ENCODE peak calls at places on chromosomes 1 and 21, in eight cellular contexts. One of them, this sample, is unnamed.

GRCh38 chr1:27572679-27573426 is 31.1 kb downstream of the AHDC1 start:
- DNase-seq in cardiac muscle cell: no peak
- DNase-seq in uterus: peak; percentile 51
- DNase-seq in CD4-positive, alpha-beta T cell: no peak
- DNase-seq in substantia nigra: no peak
- DNase-seq in esophagus muscularis mucosa: no peak
- DNase-seq in transverse colon: no peak
- DNase-seq in small intestine: no peak
- DNase-seq in this sample: no peak

GRCh38 chr1:162590686-162591085 is 29.2 kb downstream of the UAP1 start:
- DNase-seq in CD4-positive, alpha-beta T cell: no peak
- DNase-seq in esophagus muscularis mucosa: no peak
- DNase-seq in cardiac muscle cell: no peak
- DNase-seq in uterus: no peak
- DNase-seq in transverse colon: no peak
- DNase-seq in small intestine: no peak
- DNase-seq in substantia nigra: no peak
- DNase-seq in this sample: no peak

GRCh38 chr1:228865613-228866320 is 130.5 kb downstream of the RHOU start:
- DNase-seq in transverse colon: no peak
- DNase-seq in substantia nigra: no peak
- DNase-seq in esophagus muscularis mucosa: no peak
- DNase-seq in cardiac muscle cell: no peak
- DNase-seq in small intestine: no peak
- DNase-seq in CD4-positive, alpha-beta T cell: no peak
- DNase-seq in uterus: no peak
- DNase-seq in this sample: no peak

GRCh38 chr1:190104959-190105358 is 372.7 kb downstream of the BRINP3 start:
- DNase-seq in transverse colon: no peak
- DNase-seq in substantia nigra: no peak
- DNase-seq in CD4-positive, alpha-beta T cell: no peak
- DNase-seq in esophagus muscularis mucosa: no peak
- DNase-seq in cardiac muscle cell: no peak
- DNase-seq in uterus: no peak
- DNase-seq in small intestine: no peak
- DNase-seq in this sample: no peak

GRCh38 chr1:234658143-234658542 is 48.2 kb upstream of the IRF2BP2 start:
- DNase-seq in small intestine: peak; percentile 51
- DNase-seq in transverse colon: peak; percentile 18
- DNase-seq in uterus: no peak
- DNase-seq in cardiac muscle cell: peak; percentile 61
- DNase-seq in CD4-positive, alpha-beta T cell: no peak
- DNase-seq in esophagus muscularis mucosa: peak; percentile 74
- DNase-seq in substantia nigra: no peak
- DNase-seq in this sample: no peak

GRCh38 chr1:197423006-197423405 is 155.0 kb downstream of the CRB1 start:
- DNase-seq in transverse colon: no peak
- DNase-seq in esophagus muscularis mucosa: no peak
- DNase-seq in uterus: no peak
- DNase-seq in substantia nigra: no peak
- DNase-seq in cardiac muscle cell: peak; percentile 22
- DNase-seq in small intestine: no peak
- DNase-seq in CD4-positive, alpha-beta T cell: no peak
- DNase-seq in this sample: no peak

GRCh38 chr21:17775431-17776126 is 43.6 kb downstream of the C21orf91 start:
- DNase-seq in CD4-positive, alpha-beta T cell: peak; percentile 38
- DNase-seq in substantia nigra: no peak
- DNase-seq in esophagus muscularis mucosa: no peak
- DNase-seq in small intestine: no peak
- DNase-seq in uterus: no peak
- DNase-seq in cardiac muscle cell: no peak
- DNase-seq in transverse colon: peak; percentile 42
- DNase-seq in this sample: peak; percentile 45

GRCh38 chr1:172180886-172181285 is 239.6 kb upstream of the C1orf105 start:
- DNase-seq in transverse colon: peak; percentile 50
- DNase-seq in esophagus muscularis mucosa: no peak
- DNase-seq in small intestine: peak; percentile 70
- DNase-seq in cardiac muscle cell: peak; percentile 71
- DNase-seq in CD4-positive, alpha-beta T cell: no peak
- DNase-seq in uterus: peak; percentile 61
- DNase-seq in substantia nigra: no peak
- DNase-seq in this sample: no peak

GRCh38 chr1:52569333-52570265 is 16.7 kb upstream of the TUT4 start:
- DNase-seq in CD4-positive, alpha-beta T cell: no peak
- DNase-seq in esophagus muscularis mucosa: no peak
- DNase-seq in transverse colon: no peak
- DNase-seq in small intestine: no peak
- DNase-seq in substantia nigra: no peak
- DNase-seq in cardiac muscle cell: no peak
- DNase-seq in uterus: no peak
- DNase-seq in this sample: no peak

GRCh38 chr21:17602874-17603273 is 9.8 kb downstream of the BTG3 start:
- DNase-seq in uterus: no peak
- DNase-seq in CD4-positive, alpha-beta T cell: no peak
- DNase-seq in small intestine: no peak
- DNase-seq in cardiac muscle cell: peak; percentile 40
- DNase-seq in esophagus muscularis mucosa: no peak
- DNase-seq in substantia nigra: no peak
- DNase-seq in transverse colon: no peak
- DNase-seq in this sample: no peak

GRCh38 chr1:110346690-110347089 is 7.5 kb downstream of the RBM15 start:
- DNase-seq in CD4-positive, alpha-beta T cell: no peak
- DNase-seq in transverse colon: no peak
- DNase-seq in cardiac muscle cell: no peak
- DNase-seq in esophagus muscularis mucosa: no peak
- DNase-seq in substantia nigra: no peak
- DNase-seq in small intestine: no peak
- DNase-seq in uterus: no peak
- DNase-seq in this sample: no peak
- H3K27ac ChIP-seq in CD4-positive, alpha-beta T cell: no peak overlapping the region
- H3K27ac ChIP-seq in transverse colon: no peak overlapping the region
- H3K27ac ChIP-seq in cardiac muscle cell: peak overlapping the region; percentile 37
- H3K27ac ChIP-seq in esophagus muscularis mucosa: no peak overlapping the region
- H3K27ac ChIP-seq in substantia nigra: no peak overlapping the region
- H3K27ac ChIP-seq in small intestine: no peak overlapping the region
- H3K27ac ChIP-seq in uterus: no peak overlapping the region
- H3K27ac ChIP-seq in this sample: no peak overlapping the region

DNA sequence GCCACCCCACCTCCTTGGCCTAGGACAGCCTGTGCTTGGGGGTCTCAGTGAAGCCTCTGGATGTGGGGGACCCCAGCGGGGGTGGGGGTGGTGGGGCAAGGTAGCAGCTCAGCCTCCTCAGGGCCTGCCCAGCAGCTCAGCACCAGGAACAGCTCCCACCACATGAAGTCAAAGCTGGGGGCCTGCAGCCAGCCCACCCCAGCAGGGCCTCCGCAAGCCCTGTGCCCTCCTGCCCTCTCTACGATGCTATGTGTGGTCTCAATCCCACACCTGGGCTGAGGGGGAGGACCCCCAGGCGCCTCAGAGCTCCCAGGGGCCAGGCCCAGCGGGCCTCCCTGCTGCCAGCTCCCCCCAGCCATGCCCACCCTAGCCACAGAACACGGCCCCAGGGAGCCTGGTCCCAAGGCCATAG is 18.6 kb downstream of the PANK4 start:
- DNase-seq in transverse colon: no peak
- DNase-seq in uterus: no peak
- DNase-seq in cardiac muscle cell: no peak
- DNase-seq in substantia nigra: no peak
- DNase-seq in small intestine: no peak
- DNase-seq in CD4-positive, alpha-beta T cell: no peak
- DNase-seq in esophagus muscularis mucosa: no peak
- DNase-seq in this sample: peak; percentile 58
- H3K27ac ChIP-seq in transverse colon: no peak overlapping the region
- H3K27ac ChIP-seq in uterus: no peak overlapping the region
- H3K27ac ChIP-seq in cardiac muscle cell: no peak overlapping the region
- H3K27ac ChIP-seq in substantia nigra: no peak overlapping the region
- H3K27ac ChIP-seq in small intestine: no peak overlapping the region
- H3K27ac ChIP-seq in CD4-positive, alpha-beta T cell: no peak overlapping the region
- H3K27ac ChIP-seq in esophagus muscularis mucosa: no peak overlapping the region
- H3K27ac ChIP-seq in this sample: no peak overlapping the region

GRCh38 chr21:44908496-44908895 is 12.2 kb downstream of the ITGB2 start:
- DNase-seq in CD4-positive, alpha-beta T cell: no peak
- DNase-seq in cardiac muscle cell: peak; percentile 58
- DNase-seq in uterus: no peak
- DNase-seq in esophagus muscularis mucosa: no peak
- DNase-seq in substantia nigra: no peak
- DNase-seq in small intestine: no peak
- DNase-seq in transverse colon: no peak
- DNase-seq in this sample: no peak
- H3K27ac ChIP-seq in CD4-positive, alpha-beta T cell: no peak overlapping the region
- H3K27ac ChIP-seq in cardiac muscle cell: no peak overlapping the region
- H3K27ac ChIP-seq in uterus: no peak overlapping the region
- H3K27ac ChIP-seq in esophagus muscularis mucosa: peak overlapping the region; percentile 85
- H3K27ac ChIP-seq in substantia nigra: no peak overlapping the region
- H3K27ac ChIP-seq in small intestine: no peak overlapping the region
- H3K27ac ChIP-seq in transverse colon: peak overlapping the region; percentile 15
- H3K27ac ChIP-seq in this sample: peak overlapping the region; percentile 56

GRCh38 chr1:44660176-44660575 is 14.1 kb downstream of the TMEM53 start:
- DNase-seq in substantia nigra: peak; percentile 67
- DNase-seq in uterus: no peak
- DNase-seq in transverse colon: peak; percentile 48
- DNase-seq in cardiac muscle cell: peak; percentile 50
- DNase-seq in small intestine: peak; percentile 41
- DNase-seq in CD4-positive, alpha-beta T cell: no peak
- DNase-seq in esophagus muscularis mucosa: no peak
- DNase-seq in this sample: peak; percentile 78
- H3K27ac ChIP-seq in substantia nigra: peak overlapping the region; percentile 81
- H3K27ac ChIP-seq in uterus: no peak overlapping the region
- H3K27ac ChIP-seq in transverse colon: no peak overlapping the region
- H3K27ac ChIP-seq in cardiac muscle cell: no peak overlapping the region
- H3K27ac ChIP-seq in small intestine: no peak overlapping the region
- H3K27ac ChIP-seq in CD4-positive, alpha-beta T cell: no peak overlapping the region
- H3K27ac ChIP-seq in esophagus muscularis mucosa: no peak overlapping the region
- H3K27ac ChIP-seq in this sample: no peak overlapping the region

DNA sequence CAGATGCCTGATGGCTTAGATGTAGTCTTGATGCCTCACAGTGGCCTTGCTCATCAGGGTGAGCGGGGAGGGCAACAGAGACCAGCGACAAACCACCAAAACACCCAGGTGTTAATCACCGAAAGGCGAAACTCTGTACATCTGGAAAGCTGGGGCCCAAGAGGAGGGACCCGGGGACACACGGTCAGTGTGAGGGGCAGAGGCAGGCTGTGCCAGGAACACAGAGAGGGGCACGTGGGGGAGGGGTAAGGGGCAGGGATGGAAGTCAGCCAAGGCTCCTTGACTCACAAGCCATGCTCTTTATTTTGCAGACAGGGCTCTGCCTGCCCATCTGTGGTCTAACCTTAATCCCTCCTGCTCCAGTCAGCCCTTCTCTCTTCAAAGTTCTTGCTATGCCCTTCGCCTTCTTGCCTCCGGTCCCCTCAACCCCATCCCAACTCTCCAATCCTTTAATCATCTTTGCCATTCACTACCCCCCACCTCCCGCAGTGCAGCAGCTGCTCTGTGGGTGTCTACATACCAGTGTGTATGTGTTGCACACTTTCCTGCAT is 4.3 kb downstream of the MEF2D start:
- DNase-seq in CD4-positive, alpha-beta T cell: no peak
- DNase-seq in substantia nigra: no peak
- DNase-seq in cardiac muscle cell: no peak
- DNase-seq in uterus: peak; percentile 33
- DNase-seq in esophagus muscularis mucosa: no peak
- DNase-seq in small intestine: no peak
- DNase-seq in transverse colon: peak; percentile 79
- DNase-seq in this sample: no peak
- H3K27ac ChIP-seq in CD4-positive, alpha-beta T cell: no peak overlapping the region
- H3K27ac ChIP-seq in substantia nigra: peak overlapping the region; percentile 98
- H3K27ac ChIP-seq in cardiac muscle cell: peak overlapping the region; percentile 65
- H3K27ac ChIP-seq in uterus: peak overlapping the region; percentile 100
- H3K27ac ChIP-seq in esophagus muscularis mucosa: peak overlapping the region; percentile 100
- H3K27ac ChIP-seq in small intestine: no peak overlapping the region
- H3K27ac ChIP-seq in transverse colon: peak overlapping the region; percentile 100
- H3K27ac ChIP-seq in this sample: peak overlapping the region; percentile 100

GRCh38 chr21:41781047-41781405 is 14.2 kb upstream of the RIPK4 start:
- DNase-seq in CD4-positive, alpha-beta T cell: no peak
- DNase-seq in cardiac muscle cell: no peak
- DNase-seq in esophagus muscularis mucosa: no peak
- DNase-seq in uterus: no peak
- DNase-seq in transverse colon: no peak
- DNase-seq in small intestine: no peak
- DNase-seq in substantia nigra: no peak
- DNase-seq in this sample: no peak

GRCh38 chr21:41786521-41786987 is 19.7 kb upstream of the RIPK4 start:
- DNase-seq in substantia nigra: no peak
- DNase-seq in cardiac muscle cell: no peak
- DNase-seq in esophagus muscularis mucosa: no peak
- DNase-seq in uterus: no peak
- DNase-seq in transverse colon: no peak
- DNase-seq in CD4-positive, alpha-beta T cell: no peak
- DNase-seq in small intestine: peak; percentile 70
- DNase-seq in this sample: no peak

GRCh38 chr21:41783476-41784150 is 16.8 kb upstream of the RIPK4 start:
- DNase-seq in transverse colon: peak; percentile 85
- DNase-seq in cardiac muscle cell: no peak
- DNase-seq in esophagus muscularis mucosa: no peak
- DNase-seq in CD4-positive, alpha-beta T cell: no peak
- DNase-seq in uterus: no peak
- DNase-seq in substantia nigra: no peak
- DNase-seq in small intestine: peak; percentile 97
- DNase-seq in this sample: no peak

GRCh38 chr21:41780337-41781046 is 13.6 kb upstream of the RIPK4 start:
- DNase-seq in cardiac muscle cell: no peak
- DNase-seq in CD4-positive, alpha-beta T cell: no peak
- DNase-seq in uterus: no peak
- DNase-seq in transverse colon: no peak
- DNase-seq in esophagus muscularis mucosa: no peak
- DNase-seq in substantia nigra: no peak
- DNase-seq in small intestine: no peak
- DNase-seq in this sample: no peak

GRCh38 chr21:41784456-41785102 is 17.7 kb upstream of the RIPK4 start:
- DNase-seq in substantia nigra: no peak
- DNase-seq in transverse colon: no peak
- DNase-seq in small intestine: no peak
- DNase-seq in uterus: no peak
- DNase-seq in esophagus muscularis mucosa: no peak
- DNase-seq in CD4-positive, alpha-beta T cell: no peak
- DNase-seq in cardiac muscle cell: no peak
- DNase-seq in this sample: no peak
- H3K27ac ChIP-seq in substantia nigra: no peak overlapping the region
- H3K27ac ChIP-seq in transverse colon: no peak overlapping the region
- H3K27ac ChIP-seq in small intestine: peak overlapping the region; percentile 68
- H3K27ac ChIP-seq in uterus: no peak overlapping the region
- H3K27ac ChIP-seq in esophagus muscularis mucosa: no peak overlapping the region
- H3K27ac ChIP-seq in CD4-positive, alpha-beta T cell: no peak overlapping the region
- H3K27ac ChIP-seq in cardiac muscle cell: no peak overlapping the region
- H3K27ac ChIP-seq in this sample: no peak overlapping the region

This sample was measured in upper lobe of left lung.